ENCODE peak calls at places on chromosome 21, in nine cellular contexts. One of them, this sample, is unnamed.

GRCh38 chr21:44082648-44083436 is 24.4 kb upstream of the PWP2 start:
- DNase-seq in stomach: peak
- DNase-seq in neural crest cell: no peak
- DNase-seq in AG04449: no peak
- DNase-seq in heart left ventricle: no peak
- DNase-seq in MM.1S: no peak
- DNase-seq in tibial artery: no peak
- DNase-seq in mesothelial cell of epicardium: no peak
- DNase-seq in cardiac fibroblast: no peak
- DNase-seq in this sample: peak

GRCh38 chr21:28509031-28509430 is 483.6 kb downstream of the LTN1 start:
- DNase-seq in stomach: no peak
- DNase-seq in neural crest cell: no peak
- DNase-seq in AG04449: no peak
- DNase-seq in heart left ventricle: no peak
- DNase-seq in MM.1S: no peak
- DNase-seq in tibial artery: no peak
- DNase-seq in mesothelial cell of epicardium: no peak
- DNase-seq in cardiac fibroblast: no peak
- DNase-seq in this sample: no peak

GRCh38 chr21:41786521-41786987 is 19.7 kb upstream of the RIPK4 start:
- DNase-seq in stomach: peak
- DNase-seq in neural crest cell: no peak
- DNase-seq in AG04449: peak
- DNase-seq in heart left ventricle: no peak
- DNase-seq in MM.1S: no peak
- DNase-seq in tibial artery: no peak
- DNase-seq in mesothelial cell of epicardium: no peak
- DNase-seq in cardiac fibroblast: no peak
- DNase-seq in this sample: no peak

GRCh38 chr21:32474179-32475059 is 61.9 kb downstream of the EVA1C start:
- DNase-seq in stomach: peak
- DNase-seq in neural crest cell: no peak
- DNase-seq in AG04449: no peak
- DNase-seq in heart left ventricle: no peak
- DNase-seq in MM.1S: no peak
- DNase-seq in tibial artery: no peak
- DNase-seq in mesothelial cell of epicardium: no peak
- DNase-seq in cardiac fibroblast: no peak
- DNase-seq in this sample: no peak

GRCh38 chr21:31366825-31367224 is 22.8 kb upstream of the TIAM1 start:
- DNase-seq in stomach: peak
- DNase-seq in neural crest cell: no peak
- DNase-seq in AG04449: peak
- DNase-seq in heart left ventricle: no peak
- DNase-seq in MM.1S: no peak
- DNase-seq in tibial artery: no peak
- DNase-seq in mesothelial cell of epicardium: no peak
- DNase-seq in cardiac fibroblast: peak
- DNase-seq in this sample: no peak

GRCh38 chr21:34669149-34669879 is 520 bp downstream of the CLIC6 start:
- DNase-seq in stomach: peak
- DNase-seq in neural crest cell: peak
- DNase-seq in AG04449: no peak
- DNase-seq in heart left ventricle: no peak
- DNase-seq in MM.1S: no peak
- DNase-seq in tibial artery: no peak
- DNase-seq in mesothelial cell of epicardium: no peak
- DNase-seq in cardiac fibroblast: no peak
- DNase-seq in this sample: no peak

GRCh38 chr21:26637346-26637745 is 64.3 kb upstream of the CYYR1 start:
- DNase-seq in stomach: no peak
- DNase-seq in neural crest cell: no peak
- DNase-seq in AG04449: no peak
- DNase-seq in heart left ventricle: no peak
- DNase-seq in MM.1S: no peak
- DNase-seq in tibial artery: no peak
- DNase-seq in mesothelial cell of epicardium: no peak
- DNase-seq in cardiac fibroblast: no peak
- DNase-seq in this sample: no peak

GRCh38 chr21:18443686-18444085 is 40.1 kb upstream of the TMPRSS15 start:
- DNase-seq in stomach: no peak
- DNase-seq in neural crest cell: no peak
- DNase-seq in AG04449: no peak
- DNase-seq in heart left ventricle: no peak
- DNase-seq in MM.1S: peak
- DNase-seq in tibial artery: no peak
- DNase-seq in mesothelial cell of epicardium: no peak
- DNase-seq in cardiac fibroblast: no peak
- DNase-seq in this sample: no peak

GRCh38 chr21:42524341-42525227 is 10.9 kb downstream of the SLC37A1 start:
- DNase-seq in stomach: peak
- DNase-seq in neural crest cell: peak
- DNase-seq in AG04449: no peak
- DNase-seq in heart left ventricle: peak
- DNase-seq in MM.1S: peak
- DNase-seq in tibial artery: peak
- DNase-seq in mesothelial cell of epicardium: no peak
- DNase-seq in cardiac fibroblast: peak
- DNase-seq in this sample: peak

GRCh38 chr21:26801524-26801923 is 43.7 kb downstream of the ADAMTS1 start:
- DNase-seq in stomach: no peak
- DNase-seq in neural crest cell: no peak
- DNase-seq in AG04449: peak
- DNase-seq in heart left ventricle: no peak
- DNase-seq in MM.1S: no peak
- DNase-seq in tibial artery: no peak
- DNase-seq in mesothelial cell of epicardium: no peak
- DNase-seq in cardiac fibroblast: peak
- DNase-seq in this sample: no peak

GRCh38 chr21:41023936-41024335 is 144.0 kb upstream of the BACE2 start:
- DNase-seq in stomach: no peak
- DNase-seq in neural crest cell: no peak
- DNase-seq in AG04449: no peak
- DNase-seq in heart left ventricle: no peak
- DNase-seq in MM.1S: no peak
- DNase-seq in tibial artery: no peak
- DNase-seq in mesothelial cell of epicardium: no peak
- DNase-seq in cardiac fibroblast: no peak
- DNase-seq in this sample: no peak

GRCh38 chr21:39096754-39097153 is 86.5 kb downstream of the PSMG1 start:
- DNase-seq in stomach: no peak
- DNase-seq in neural crest cell: no peak
- DNase-seq in AG04449: no peak
- DNase-seq in heart left ventricle: no peak
- DNase-seq in MM.1S: no peak
- DNase-seq in tibial artery: no peak
- DNase-seq in mesothelial cell of epicardium: no peak
- DNase-seq in cardiac fibroblast: no peak
- DNase-seq in this sample: no peak

GRCh38 chr21:39097335-39097861 is 85.9 kb downstream of the PSMG1 start:
- DNase-seq in stomach: no peak
- DNase-seq in neural crest cell: no peak
- DNase-seq in AG04449: no peak
- DNase-seq in heart left ventricle: peak
- DNase-seq in MM.1S: no peak
- DNase-seq in tibial artery: peak
- DNase-seq in mesothelial cell of epicardium: no peak
- DNase-seq in cardiac fibroblast: no peak
- DNase-seq in this sample: no peak

GRCh38 chr21:39097981-39098380 is 85.3 kb downstream of the PSMG1 start:
- DNase-seq in stomach: no peak
- DNase-seq in neural crest cell: no peak
- DNase-seq in AG04449: no peak
- DNase-seq in heart left ventricle: no peak
- DNase-seq in MM.1S: no peak
- DNase-seq in tibial artery: no peak
- DNase-seq in mesothelial cell of epicardium: no peak
- DNase-seq in cardiac fibroblast: no peak
- DNase-seq in this sample: no peak

GRCh38 chr21:39098696-39099111 is 84.5 kb downstream of the PSMG1 start:
- DNase-seq in stomach: no peak
- DNase-seq in neural crest cell: peak
- DNase-seq in AG04449: no peak
- DNase-seq in heart left ventricle: no peak
- DNase-seq in MM.1S: no peak
- DNase-seq in tibial artery: no peak
- DNase-seq in mesothelial cell of epicardium: no peak
- DNase-seq in cardiac fibroblast: no peak
- DNase-seq in this sample: no peak

DNA sequence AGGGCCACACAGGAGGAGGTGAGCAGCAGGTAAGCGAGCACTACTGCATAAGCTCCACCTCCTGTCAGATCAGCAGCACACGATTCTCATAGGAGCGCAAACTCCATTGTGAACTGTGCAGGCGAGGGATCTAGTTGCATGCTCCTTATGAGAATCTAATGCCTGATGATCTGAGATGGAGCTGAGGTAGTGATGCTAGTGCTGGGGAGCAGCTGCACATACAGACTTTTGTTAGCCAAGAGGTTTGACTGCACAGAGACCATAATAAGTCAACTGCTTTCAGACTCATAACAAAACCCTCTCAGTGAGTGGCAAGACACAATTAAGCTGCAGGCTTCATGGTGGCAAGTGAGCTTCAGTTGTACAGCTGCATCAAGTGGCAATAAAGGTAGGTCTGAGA is 83.4 kb downstream of the PSMG1 start:
- DNase-seq in stomach: no peak
- DNase-seq in neural crest cell: no peak
- DNase-seq in AG04449: no peak
- DNase-seq in heart left ventricle: no peak
- DNase-seq in MM.1S: no peak
- DNase-seq in tibial artery: no peak
- DNase-seq in mesothelial cell of epicardium: no peak
- DNase-seq in cardiac fibroblast: no peak
- DNase-seq in this sample: no peak
- TF ChIP-seq CTCF in stomach: no peak
- TF ChIP-seq CTCF in neural crest cell: no peak
- TF ChIP-seq CTCF in AG04449: no peak
- TF ChIP-seq CTCF in heart left ventricle: no peak
- TF ChIP-seq CTCF in MM.1S: no peak
- TF ChIP-seq CTCF in tibial artery: no peak
- TF ChIP-seq CTCF in mesothelial cell of epicardium: no peak
- TF ChIP-seq CTCF in cardiac fibroblast: no peak
- TF ChIP-seq CTCF in this sample: no peak

GRCh38 chr21:45308211-45309068 is 20.7 kb upstream of the POFUT2 start:
- DNase-seq in stomach: no peak
- DNase-seq in neural crest cell: no peak
- DNase-seq in AG04449: no peak
- DNase-seq in heart left ventricle: peak
- DNase-seq in MM.1S: no peak
- DNase-seq in tibial artery: no peak
- DNase-seq in mesothelial cell of epicardium: no peak
- DNase-seq in cardiac fibroblast: peak
- DNase-seq in this sample: no peak
- TF ChIP-seq CTCF in stomach: no peak
- TF ChIP-seq CTCF in neural crest cell: no peak
- TF ChIP-seq CTCF in AG04449: no peak
- TF ChIP-seq CTCF in heart left ventricle: no peak
- TF ChIP-seq CTCF in MM.1S: no peak
- TF ChIP-seq CTCF in tibial artery: no peak
- TF ChIP-seq CTCF in mesothelial cell of epicardium: no peak
- TF ChIP-seq CTCF in cardiac fibroblast: no peak
- TF ChIP-seq CTCF in this sample: no peak

DNA sequence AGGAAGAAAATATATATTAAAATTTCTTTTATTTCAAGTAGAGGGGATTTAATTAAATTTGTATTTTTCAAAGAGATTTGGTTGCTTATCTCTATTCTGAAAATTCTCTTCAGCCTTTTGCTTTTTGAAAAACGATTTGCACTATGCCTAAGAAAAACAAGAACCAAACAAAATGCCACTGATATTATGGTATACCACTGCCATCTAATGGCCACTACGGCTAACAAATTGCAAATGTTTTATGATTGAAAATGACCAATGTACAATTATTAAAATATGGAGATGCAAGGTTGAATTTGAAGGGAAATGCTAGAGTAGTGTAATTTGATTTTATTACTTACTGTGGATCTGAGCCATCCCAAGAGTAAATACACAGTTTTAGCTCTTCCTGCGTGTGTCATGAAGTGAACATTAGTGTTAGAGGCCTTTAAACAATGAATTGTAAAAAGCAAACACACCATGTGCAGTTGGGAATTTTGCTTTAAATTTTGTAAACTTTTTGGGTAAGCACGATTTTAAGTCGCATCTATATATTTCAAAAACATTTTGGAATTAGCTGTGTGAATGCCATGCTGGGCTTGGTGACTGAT is 137.4 kb upstream of the USP25 start:
- DNase-seq in stomach: no peak
- DNase-seq in neural crest cell: peak
- DNase-seq in AG04449: no peak
- DNase-seq in heart left ventricle: no peak
- DNase-seq in MM.1S: peak
- DNase-seq in tibial artery: no peak
- DNase-seq in mesothelial cell of epicardium: no peak
- DNase-seq in cardiac fibroblast: peak
- DNase-seq in this sample: no peak
- TF ChIP-seq CTCF in stomach: peak
- TF ChIP-seq CTCF in neural crest cell: peak
- TF ChIP-seq CTCF in AG04449: peak
- TF ChIP-seq CTCF in heart left ventricle: peak
- TF ChIP-seq CTCF in MM.1S: peak
- TF ChIP-seq CTCF in tibial artery: peak
- TF ChIP-seq CTCF in mesothelial cell of epicardium: peak
- TF ChIP-seq CTCF in cardiac fibroblast: peak
- TF ChIP-seq CTCF in this sample: peak

DNA sequence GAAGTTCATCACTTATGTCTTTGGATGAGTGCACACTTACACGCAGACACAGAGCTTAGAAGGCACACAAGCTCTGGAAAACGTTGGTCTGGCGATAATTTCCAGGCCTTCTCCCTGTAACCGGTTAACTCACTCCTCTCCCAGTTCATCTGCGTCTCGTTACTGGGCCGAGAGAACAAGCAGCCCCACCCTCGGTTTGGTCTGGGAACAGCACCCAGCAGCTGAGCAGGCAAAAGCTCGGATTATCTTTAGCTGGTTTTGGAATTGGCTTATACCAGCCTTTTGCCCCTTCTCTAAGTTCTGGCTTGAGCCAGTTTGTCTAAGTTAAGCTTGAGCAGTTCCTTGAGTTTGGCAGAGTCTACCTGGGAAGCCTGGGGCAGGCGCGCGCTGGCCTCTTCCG is 27.3 kb upstream of the COL6A1 start:
- DNase-seq in stomach: no peak
- DNase-seq in neural crest cell: no peak
- DNase-seq in AG04449: no peak
- DNase-seq in heart left ventricle: peak
- DNase-seq in MM.1S: no peak
- DNase-seq in tibial artery: no peak
- DNase-seq in mesothelial cell of epicardium: no peak
- DNase-seq in cardiac fibroblast: peak
- DNase-seq in this sample: no peak
- TF ChIP-seq CTCF in stomach: no peak
- TF ChIP-seq CTCF in neural crest cell: no peak
- TF ChIP-seq CTCF in AG04449: peak
- TF ChIP-seq CTCF in heart left ventricle: peak
- TF ChIP-seq CTCF in MM.1S: no peak
- TF ChIP-seq CTCF in tibial artery: peak
- TF ChIP-seq CTCF in mesothelial cell of epicardium: no peak
- TF ChIP-seq CTCF in cardiac fibroblast: peak
- TF ChIP-seq CTCF in this sample: no peak

GRCh38 chr21:36122977-36123376 is 11.9 kb upstream of the CBR3 start:
- DNase-seq in stomach: no peak
- DNase-seq in neural crest cell: no peak
- DNase-seq in AG04449: no peak
- DNase-seq in heart left ventricle: no peak
- DNase-seq in MM.1S: no peak
- DNase-seq in tibial artery: no peak
- DNase-seq in mesothelial cell of epicardium: no peak
- DNase-seq in cardiac fibroblast: peak
- DNase-seq in this sample: no peak
- TF ChIP-seq CTCF in stomach: no peak
- TF ChIP-seq CTCF in neural crest cell: peak
- TF ChIP-seq CTCF in AG04449: no peak
- TF ChIP-seq CTCF in heart left ventricle: peak
- TF ChIP-seq CTCF in MM.1S: no peak
- TF ChIP-seq CTCF in tibial artery: peak
- TF ChIP-seq CTCF in mesothelial cell of epicardium: peak
- TF ChIP-seq CTCF in cardiac fibroblast: peak
- TF ChIP-seq CTCF in this sample: no peak